ENCODE peak calls at places on chromosomes 12 and 14, in seven cellular contexts. One of them, this sample, is unnamed.

GRCh38 chr12:127957001-127957660 is 309.8 kb upstream of the TMEM132C start:
- DNase-seq in renal cortical epithelial cell: no peak
- DNase-seq in activated CD4-positive, CD25-positive, alpha-beta regulatory T cell treated with anti-CD3 and anti-CD28 coated beads, Interleukin-2, amount 50 U/mL, for 72 hours: no peak
- DNase-seq in KBM-7: no peak
- DNase-seq in NCI-H748 treated with DMSO at 0.1 percent for 48 hours: no peak
- DNase-seq in CD4-positive, alpha-beta memory T cell: no peak
- DNase-seq in stimulated activated CD4-positive, alpha-beta T cell treated with anti-CD3 and anti-CD28 coated beads, TNF-alpha, amount 100 ng/mL, for 48 hours: no peak
- DNase-seq in this sample: no peak

GRCh38 chr12:66244446-66244845 is 55.4 kb downstream of the IRAK3 start:
- DNase-seq in renal cortical epithelial cell: no peak
- DNase-seq in activated CD4-positive, CD25-positive, alpha-beta regulatory T cell treated with anti-CD3 and anti-CD28 coated beads, Interleukin-2, amount 50 U/mL, for 72 hours: no peak
- DNase-seq in KBM-7: no peak
- DNase-seq in NCI-H748 treated with DMSO at 0.1 percent for 48 hours: no peak
- DNase-seq in CD4-positive, alpha-beta memory T cell: no peak
- DNase-seq in stimulated activated CD4-positive, alpha-beta T cell treated with anti-CD3 and anti-CD28 coated beads, TNF-alpha, amount 100 ng/mL, for 48 hours: no peak
- DNase-seq in this sample: no peak

GRCh38 chr14:71135911-71136310 is 228.7 kb downstream of the PCNX1 start:
- DNase-seq in renal cortical epithelial cell: no peak
- DNase-seq in activated CD4-positive, CD25-positive, alpha-beta regulatory T cell treated with anti-CD3 and anti-CD28 coated beads, Interleukin-2, amount 50 U/mL, for 72 hours: no peak
- DNase-seq in KBM-7: no peak
- DNase-seq in NCI-H748 treated with DMSO at 0.1 percent for 48 hours: no peak
- DNase-seq in CD4-positive, alpha-beta memory T cell: no peak
- DNase-seq in stimulated activated CD4-positive, alpha-beta T cell treated with anti-CD3 and anti-CD28 coated beads, TNF-alpha, amount 100 ng/mL, for 48 hours: no peak
- DNase-seq in this sample: no peak

GRCh38 chr14:74616507-74616906 is 4.5 kb upstream of the LTBP2 start:
- DNase-seq in renal cortical epithelial cell: peak; percentile 86
- DNase-seq in activated CD4-positive, CD25-positive, alpha-beta regulatory T cell treated with anti-CD3 and anti-CD28 coated beads, Interleukin-2, amount 50 U/mL, for 72 hours: no peak
- DNase-seq in KBM-7: no peak
- DNase-seq in NCI-H748 treated with DMSO at 0.1 percent for 48 hours: no peak
- DNase-seq in CD4-positive, alpha-beta memory T cell: no peak
- DNase-seq in stimulated activated CD4-positive, alpha-beta T cell treated with anti-CD3 and anti-CD28 coated beads, TNF-alpha, amount 100 ng/mL, for 48 hours: no peak
- DNase-seq in this sample: no peak

GRCh38 chr14:56195727-56196126 is 77.5 kb downstream of the PELI2 start:
- DNase-seq in renal cortical epithelial cell: peak; percentile 76
- DNase-seq in activated CD4-positive, CD25-positive, alpha-beta regulatory T cell treated with anti-CD3 and anti-CD28 coated beads, Interleukin-2, amount 50 U/mL, for 72 hours: no peak
- DNase-seq in KBM-7: peak; percentile 70
- DNase-seq in NCI-H748 treated with DMSO at 0.1 percent for 48 hours: peak; percentile 85
- DNase-seq in CD4-positive, alpha-beta memory T cell: no peak
- DNase-seq in stimulated activated CD4-positive, alpha-beta T cell treated with anti-CD3 and anti-CD28 coated beads, TNF-alpha, amount 100 ng/mL, for 48 hours: no peak
- DNase-seq in this sample: no peak

GRCh38 chr12:124273630-124274029 is 21.3 kb upstream of the RFLNA start:
- DNase-seq in renal cortical epithelial cell: peak; percentile 43
- DNase-seq in activated CD4-positive, CD25-positive, alpha-beta regulatory T cell treated with anti-CD3 and anti-CD28 coated beads, Interleukin-2, amount 50 U/mL, for 72 hours: no peak
- DNase-seq in KBM-7: peak; percentile 88
- DNase-seq in NCI-H748 treated with DMSO at 0.1 percent for 48 hours: no peak
- DNase-seq in CD4-positive, alpha-beta memory T cell: no peak
- DNase-seq in stimulated activated CD4-positive, alpha-beta T cell treated with anti-CD3 and anti-CD28 coated beads, TNF-alpha, amount 100 ng/mL, for 48 hours: no peak
- DNase-seq in this sample: no peak

GRCh38 chr12:94205738-94206310 is 57.4 kb downstream of the PLXNC1 start:
- DNase-seq in renal cortical epithelial cell: no peak
- DNase-seq in activated CD4-positive, CD25-positive, alpha-beta regulatory T cell treated with anti-CD3 and anti-CD28 coated beads, Interleukin-2, amount 50 U/mL, for 72 hours: no peak
- DNase-seq in KBM-7: no peak
- DNase-seq in NCI-H748 treated with DMSO at 0.1 percent for 48 hours: no peak
- DNase-seq in CD4-positive, alpha-beta memory T cell: peak; percentile 3
- DNase-seq in stimulated activated CD4-positive, alpha-beta T cell treated with anti-CD3 and anti-CD28 coated beads, TNF-alpha, amount 100 ng/mL, for 48 hours: no peak
- DNase-seq in this sample: no peak

GRCh38 chr12:77116277-77116676 is 50.9 kb upstream of the E2F7 start:
- DNase-seq in renal cortical epithelial cell: peak; percentile 54
- DNase-seq in activated CD4-positive, CD25-positive, alpha-beta regulatory T cell treated with anti-CD3 and anti-CD28 coated beads, Interleukin-2, amount 50 U/mL, for 72 hours: no peak
- DNase-seq in KBM-7: no peak
- DNase-seq in NCI-H748 treated with DMSO at 0.1 percent for 48 hours: no peak
- DNase-seq in CD4-positive, alpha-beta memory T cell: no peak
- DNase-seq in stimulated activated CD4-positive, alpha-beta T cell treated with anti-CD3 and anti-CD28 coated beads, TNF-alpha, amount 100 ng/mL, for 48 hours: no peak
- DNase-seq in this sample: no peak

GRCh38 chr14:54776361-54777001 is 126.1 kb downstream of the GCH1 start:
- DNase-seq in renal cortical epithelial cell: no peak
- DNase-seq in activated CD4-positive, CD25-positive, alpha-beta regulatory T cell treated with anti-CD3 and anti-CD28 coated beads, Interleukin-2, amount 50 U/mL, for 72 hours: peak; percentile 49
- DNase-seq in KBM-7: peak; percentile 85
- DNase-seq in NCI-H748 treated with DMSO at 0.1 percent for 48 hours: no peak
- DNase-seq in CD4-positive, alpha-beta memory T cell: peak; percentile 6
- DNase-seq in stimulated activated CD4-positive, alpha-beta T cell treated with anti-CD3 and anti-CD28 coated beads, TNF-alpha, amount 100 ng/mL, for 48 hours: peak; percentile 76
- DNase-seq in this sample: peak; percentile 33

GRCh38 chr12:71503579-71504470 is 64.2 kb downstream of the LGR5 start:
- DNase-seq in renal cortical epithelial cell: peak; percentile 32
- DNase-seq in activated CD4-positive, CD25-positive, alpha-beta regulatory T cell treated with anti-CD3 and anti-CD28 coated beads, Interleukin-2, amount 50 U/mL, for 72 hours: no peak
- DNase-seq in KBM-7: peak; percentile 69
- DNase-seq in NCI-H748 treated with DMSO at 0.1 percent for 48 hours: peak; percentile 70
- DNase-seq in CD4-positive, alpha-beta memory T cell: peak; percentile 0
- DNase-seq in stimulated activated CD4-positive, alpha-beta T cell treated with anti-CD3 and anti-CD28 coated beads, TNF-alpha, amount 100 ng/mL, for 48 hours: no peak
- DNase-seq in this sample: no peak

GRCh38 chr14:55000381-55000780 is 26.5 kb downstream of the WDHD1 start:
- DNase-seq in renal cortical epithelial cell: no peak
- DNase-seq in activated CD4-positive, CD25-positive, alpha-beta regulatory T cell treated with anti-CD3 and anti-CD28 coated beads, Interleukin-2, amount 50 U/mL, for 72 hours: no peak
- DNase-seq in KBM-7: peak; percentile 66
- DNase-seq in NCI-H748 treated with DMSO at 0.1 percent for 48 hours: no peak
- DNase-seq in CD4-positive, alpha-beta memory T cell: peak; percentile 14
- DNase-seq in stimulated activated CD4-positive, alpha-beta T cell treated with anti-CD3 and anti-CD28 coated beads, TNF-alpha, amount 100 ng/mL, for 48 hours: no peak
- DNase-seq in this sample: no peak

GRCh38 chr12:48281811-48282210 is 68.9 kb downstream of the ZNF641 start:
- DNase-seq in renal cortical epithelial cell: no peak
- DNase-seq in activated CD4-positive, CD25-positive, alpha-beta regulatory T cell treated with anti-CD3 and anti-CD28 coated beads, Interleukin-2, amount 50 U/mL, for 72 hours: no peak
- DNase-seq in KBM-7: no peak
- DNase-seq in NCI-H748 treated with DMSO at 0.1 percent for 48 hours: no peak
- DNase-seq in CD4-positive, alpha-beta memory T cell: no peak
- DNase-seq in stimulated activated CD4-positive, alpha-beta T cell treated with anti-CD3 and anti-CD28 coated beads, TNF-alpha, amount 100 ng/mL, for 48 hours: no peak
- DNase-seq in this sample: no peak

GRCh38 chr12:64318605-64319004 is 72.0 kb downstream of the C12orf56 start:
- DNase-seq in renal cortical epithelial cell: peak; percentile 18
- DNase-seq in activated CD4-positive, CD25-positive, alpha-beta regulatory T cell treated with anti-CD3 and anti-CD28 coated beads, Interleukin-2, amount 50 U/mL, for 72 hours: no peak
- DNase-seq in KBM-7: no peak
- DNase-seq in NCI-H748 treated with DMSO at 0.1 percent for 48 hours: no peak
- DNase-seq in CD4-positive, alpha-beta memory T cell: no peak
- DNase-seq in stimulated activated CD4-positive, alpha-beta T cell treated with anti-CD3 and anti-CD28 coated beads, TNF-alpha, amount 100 ng/mL, for 48 hours: no peak
- DNase-seq in this sample: no peak

GRCh38 chr14:23141706-23142467 is 22.8 kb upstream of the CEBPE start:
- DNase-seq in renal cortical epithelial cell: peak; percentile 85
- DNase-seq in activated CD4-positive, CD25-positive, alpha-beta regulatory T cell treated with anti-CD3 and anti-CD28 coated beads, Interleukin-2, amount 50 U/mL, for 72 hours: no peak
- DNase-seq in KBM-7: no peak
- DNase-seq in NCI-H748 treated with DMSO at 0.1 percent for 48 hours: no peak
- DNase-seq in CD4-positive, alpha-beta memory T cell: no peak
- DNase-seq in stimulated activated CD4-positive, alpha-beta T cell treated with anti-CD3 and anti-CD28 coated beads, TNF-alpha, amount 100 ng/mL, for 48 hours: no peak
- DNase-seq in this sample: no peak

GRCh38 chr14:91127411-91127810 is 13.5 kb downstream of the DGLUCY start:
- DNase-seq in renal cortical epithelial cell: peak; percentile 63
- DNase-seq in activated CD4-positive, CD25-positive, alpha-beta regulatory T cell treated with anti-CD3 and anti-CD28 coated beads, Interleukin-2, amount 50 U/mL, for 72 hours: no peak
- DNase-seq in KBM-7: no peak
- DNase-seq in NCI-H748 treated with DMSO at 0.1 percent for 48 hours: peak; percentile 69
- DNase-seq in CD4-positive, alpha-beta memory T cell: no peak
- DNase-seq in stimulated activated CD4-positive, alpha-beta T cell treated with anti-CD3 and anti-CD28 coated beads, TNF-alpha, amount 100 ng/mL, for 48 hours: no peak
- DNase-seq in this sample: no peak

GRCh38 chr12:46493352-46494209 is 121.0 kb upstream of the SLC38A2 start:
- DNase-seq in renal cortical epithelial cell: no peak
- DNase-seq in activated CD4-positive, CD25-positive, alpha-beta regulatory T cell treated with anti-CD3 and anti-CD28 coated beads, Interleukin-2, amount 50 U/mL, for 72 hours: no peak
- DNase-seq in KBM-7: no peak
- DNase-seq in NCI-H748 treated with DMSO at 0.1 percent for 48 hours: peak; percentile 50
- DNase-seq in CD4-positive, alpha-beta memory T cell: no peak
- DNase-seq in stimulated activated CD4-positive, alpha-beta T cell treated with anti-CD3 and anti-CD28 coated beads, TNF-alpha, amount 100 ng/mL, for 48 hours: no peak
- DNase-seq in this sample: no peak

GRCh38 chr12:6334359-6334758 is 7.5 kb downstream of the TNFRSF1A start:
- DNase-seq in renal cortical epithelial cell: no peak
- DNase-seq in activated CD4-positive, CD25-positive, alpha-beta regulatory T cell treated with anti-CD3 and anti-CD28 coated beads, Interleukin-2, amount 50 U/mL, for 72 hours: no peak
- DNase-seq in KBM-7: no peak
- DNase-seq in NCI-H748 treated with DMSO at 0.1 percent for 48 hours: no peak
- DNase-seq in CD4-positive, alpha-beta memory T cell: no peak
- DNase-seq in stimulated activated CD4-positive, alpha-beta T cell treated with anti-CD3 and anti-CD28 coated beads, TNF-alpha, amount 100 ng/mL, for 48 hours: no peak
- DNase-seq in this sample: no peak

This sample was measured in effector memory CD8-positive, alpha-beta T cell.